ENCODE peak calls at places on chromosome X, in seven cellular contexts. One of them, this sample, is unnamed.

GRCh38 chrX:134396174-134396573 is 63.8 kb upstream of the HPRT1 start:
- DNase-seq in breast epithelium: no peak
- DNase-seq in K562: peak; percentile 12
- DNase-seq in GM23338: peak; percentile 12
- DNase-seq in SK-N-SH: peak; percentile 38
- DNase-seq in HCT116: no peak
- DNase-seq in GM12891: no peak
- DNase-seq in this sample: no peak

GRCh38 chrX:41481264-41482109 is 34.3 kb downstream of the NYX start:
- DNase-seq in breast epithelium: no peak
- DNase-seq in K562: peak; percentile 66
- DNase-seq in GM23338: peak; percentile 67
- DNase-seq in SK-N-SH: peak; percentile 55
- DNase-seq in HCT116: peak; percentile 15
- DNase-seq in GM12891: no peak
- DNase-seq in this sample: no peak

GRCh38 chrX:25344191-25344936 is 328.6 kb upstream of the ARX start:
- DNase-seq in breast epithelium: no peak
- DNase-seq in K562: no peak
- DNase-seq in GM23338: no peak
- DNase-seq in SK-N-SH: no peak
- DNase-seq in HCT116: no peak
- DNase-seq in GM12891: no peak
- DNase-seq in this sample: no peak

GRCh38 chrX:131752493-131753198 is 208.8 kb downstream of the OR13H1 start:
- DNase-seq in breast epithelium: peak; percentile 81
- DNase-seq in K562: no peak
- DNase-seq in GM23338: no peak
- DNase-seq in SK-N-SH: peak; percentile 14
- DNase-seq in HCT116: no peak
- DNase-seq in GM12891: no peak
- DNase-seq in this sample: peak; percentile 89

GRCh38 chrX:119071381-119071780 is 1.4 kb upstream of the CT47C1 start:
- DNase-seq in breast epithelium: no peak
- DNase-seq in K562: no peak
- DNase-seq in GM23338: no peak
- DNase-seq in SK-N-SH: no peak
- DNase-seq in HCT116: no peak
- DNase-seq in GM12891: no peak
- DNase-seq in this sample: no peak

GRCh38 chrX:7927259-7928167 is at the start of gene PNPLA4:
- DNase-seq in breast epithelium: peak; percentile 84
- DNase-seq in K562: peak; percentile 85
- DNase-seq in GM23338: peak; percentile 80
- DNase-seq in SK-N-SH: peak; percentile 81
- DNase-seq in HCT116: peak; percentile 72
- DNase-seq in GM12891: peak; percentile 56
- DNase-seq in this sample: peak; percentile 93

GRCh38 chrX:120741452-120741851 is 111.6 kb upstream of the C1GALT1C1 start:
- DNase-seq in breast epithelium: no peak
- DNase-seq in K562: no peak
- DNase-seq in GM23338: no peak
- DNase-seq in SK-N-SH: no peak
- DNase-seq in HCT116: no peak
- DNase-seq in GM12891: no peak
- DNase-seq in this sample: no peak

GRCh38 chrX:18674417-18674787 is 2.5 kb upstream of the RS1 start:
- DNase-seq in breast epithelium: no peak
- DNase-seq in K562: peak; percentile 23
- DNase-seq in GM23338: peak; percentile 59
- DNase-seq in SK-N-SH: peak; percentile 80
- DNase-seq in HCT116: no peak
- DNase-seq in GM12891: no peak
- DNase-seq in this sample: peak; percentile 25

GRCh38 chrX:118569676-118570075 is 74.1 kb downstream of the DOCK11 start:
- DNase-seq in breast epithelium: no peak
- DNase-seq in K562: no peak
- DNase-seq in GM23338: no peak
- DNase-seq in SK-N-SH: no peak
- DNase-seq in HCT116: no peak
- DNase-seq in GM12891: no peak
- DNase-seq in this sample: no peak

GRCh38 chrX:138775501-138775900 is 64.0 kb upstream of the FGF13 start:
- DNase-seq in breast epithelium: no peak
- DNase-seq in K562: peak; percentile 24
- DNase-seq in GM23338: peak; percentile 37
- DNase-seq in SK-N-SH: peak; percentile 30
- DNase-seq in HCT116: no peak
- DNase-seq in GM12891: no peak
- DNase-seq in this sample: no peak

GRCh38 chrX:145751943-145752342 is 65.7 kb upstream of the SLITRK2 start:
- DNase-seq in breast epithelium: no peak
- DNase-seq in K562: no peak
- DNase-seq in GM23338: no peak
- DNase-seq in SK-N-SH: no peak
- DNase-seq in HCT116: no peak
- DNase-seq in GM12891: no peak
- DNase-seq in this sample: no peak

GRCh38 chrX:9867753-9868152 is 81.5 kb downstream of the SHROOM2 start:
- DNase-seq in breast epithelium: no peak
- DNase-seq in K562: no peak
- DNase-seq in GM23338: no peak
- DNase-seq in SK-N-SH: no peak
- DNase-seq in HCT116: no peak
- DNase-seq in GM12891: no peak
- DNase-seq in this sample: no peak

GRCh38 chrX:85903692-85904471 is 143.5 kb downstream of the CHM start:
- DNase-seq in breast epithelium: no peak
- DNase-seq in K562: no peak
- DNase-seq in GM23338: no peak
- DNase-seq in SK-N-SH: no peak
- DNase-seq in HCT116: no peak
- DNase-seq in GM12891: no peak
- DNase-seq in this sample: no peak

GRCh38 chrX:112851161-112851779 is 10.6 kb upstream of the AMOT start:
- DNase-seq in breast epithelium: no peak
- DNase-seq in K562: no peak
- DNase-seq in GM23338: no peak
- DNase-seq in SK-N-SH: no peak
- DNase-seq in HCT116: no peak
- DNase-seq in GM12891: no peak
- DNase-seq in this sample: no peak

GRCh38 chrX:71870337-71871098 is 40.1 kb upstream of the NHSL2 start:
- DNase-seq in breast epithelium: no peak
- DNase-seq in K562: no peak
- DNase-seq in GM23338: peak; percentile 66
- DNase-seq in SK-N-SH: no peak
- DNase-seq in HCT116: peak; percentile 39
- DNase-seq in GM12891: no peak
- DNase-seq in this sample: no peak

GRCh38 chrX:20171887-20172286 is 30.2 kb upstream of the EIF1AX start:
- DNase-seq in breast epithelium: no peak
- DNase-seq in K562: no peak
- DNase-seq in GM23338: no peak
- DNase-seq in SK-N-SH: no peak
- DNase-seq in HCT116: no peak
- DNase-seq in GM12891: no peak
- DNase-seq in this sample: no peak

DNA sequence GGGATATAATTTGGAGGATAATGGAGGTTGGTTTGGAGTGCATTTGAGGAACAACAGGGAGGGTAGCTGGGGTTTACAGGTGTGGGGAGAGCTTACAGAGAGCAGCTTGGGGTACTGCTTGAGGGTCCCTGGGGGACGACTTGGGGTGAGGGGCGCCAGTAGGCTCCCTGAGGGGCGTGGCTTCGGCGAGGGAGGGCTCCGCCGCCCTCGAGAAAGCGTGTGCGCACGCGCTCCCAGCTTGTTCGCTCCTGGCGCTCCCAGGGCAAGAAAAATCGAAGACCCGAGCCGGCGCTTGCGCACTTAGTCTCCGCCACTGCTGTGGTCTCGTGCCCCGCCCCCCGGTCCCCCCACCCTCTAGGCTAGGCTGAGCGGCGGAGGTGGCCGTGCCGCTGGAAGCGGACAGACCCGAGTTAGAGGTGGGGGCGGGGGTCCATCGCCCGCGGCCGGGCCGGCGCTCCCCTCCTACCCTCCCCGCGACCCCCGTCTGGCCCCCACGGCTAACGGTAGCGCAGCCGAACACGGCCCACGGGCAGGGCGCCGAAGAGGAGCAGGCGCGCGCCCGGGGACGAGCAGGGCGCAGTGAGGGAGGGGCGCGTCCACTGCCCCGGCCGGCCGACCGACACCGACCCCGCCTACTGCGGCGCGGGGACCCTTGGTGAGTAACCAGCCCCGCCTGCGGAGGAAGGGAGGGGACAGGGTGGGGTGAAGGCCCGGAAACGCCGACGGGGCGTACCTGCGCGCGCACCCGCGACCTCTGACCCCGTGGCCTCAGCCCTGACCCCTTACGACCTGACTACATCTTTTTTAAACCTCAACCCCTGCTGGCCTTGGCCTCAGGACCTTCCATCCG is 5.4 kb upstream of the CCDC120 start:
- DNase-seq in breast epithelium: no peak
- DNase-seq in K562: peak; percentile 78
- DNase-seq in GM23338: peak; percentile 85
- DNase-seq in SK-N-SH: peak; percentile 90
- DNase-seq in HCT116: no peak
- DNase-seq in GM12891: peak; percentile 59
- DNase-seq in this sample: peak; percentile 69
- TF ChIP-seq POLR2AphosphoS5 in breast epithelium: no peak
- TF ChIP-seq POLR2AphosphoS5 in K562: no peak
- TF ChIP-seq POLR2AphosphoS5 in GM23338: peak; percentile 44
- TF ChIP-seq POLR2AphosphoS5 in SK-N-SH: no peak
- TF ChIP-seq POLR2AphosphoS5 in HCT116: no peak
- TF ChIP-seq POLR2AphosphoS5 in GM12891: no peak
- TF ChIP-seq POLR2AphosphoS5 in this sample: no peak

DNA sequence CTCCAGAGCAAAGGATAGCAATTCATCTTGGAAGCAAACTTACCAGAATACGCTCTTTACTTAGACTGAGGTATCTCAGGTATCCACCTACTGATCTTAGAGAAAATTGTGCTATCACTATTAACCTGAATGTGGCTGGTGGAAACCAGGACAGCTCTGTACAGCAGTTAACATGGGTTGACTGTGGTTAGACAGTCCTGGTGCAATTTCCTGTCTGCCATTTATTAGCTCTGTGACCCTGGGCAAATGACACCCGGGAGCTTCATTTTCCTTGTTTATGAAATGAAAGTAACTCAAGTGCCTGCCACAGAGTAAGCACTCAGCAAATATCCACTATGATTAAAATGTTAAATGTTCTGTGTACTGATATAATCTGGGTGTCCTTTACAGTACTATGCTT is 60.0 kb downstream of the SMC1A start:
- DNase-seq in breast epithelium: no peak
- DNase-seq in K562: no peak
- DNase-seq in GM23338: no peak
- DNase-seq in SK-N-SH: no peak
- DNase-seq in HCT116: no peak
- DNase-seq in GM12891: no peak
- DNase-seq in this sample: no peak
- TF ChIP-seq POLR2AphosphoS5 in breast epithelium: no peak
- TF ChIP-seq POLR2AphosphoS5 in K562: no peak
- TF ChIP-seq POLR2AphosphoS5 in GM23338: no peak
- TF ChIP-seq POLR2AphosphoS5 in SK-N-SH: no peak
- TF ChIP-seq POLR2AphosphoS5 in HCT116: no peak
- TF ChIP-seq POLR2AphosphoS5 in GM12891: no peak
- TF ChIP-seq POLR2AphosphoS5 in this sample: no peak

GRCh38 chrX:100731441-100732281 is at the start of gene SYTL4:
- DNase-seq in breast epithelium: no peak
- DNase-seq in K562: peak; percentile 43
- DNase-seq in GM23338: peak; percentile 60
- DNase-seq in SK-N-SH: peak; percentile 60
- DNase-seq in HCT116: peak; percentile 7
- DNase-seq in GM12891: peak; percentile 12
- DNase-seq in this sample: peak; percentile 42
- TF ChIP-seq POLR2AphosphoS5 in breast epithelium: no peak
- TF ChIP-seq POLR2AphosphoS5 in K562: no peak
- TF ChIP-seq POLR2AphosphoS5 in GM23338: no peak
- TF ChIP-seq POLR2AphosphoS5 in SK-N-SH: no peak
- TF ChIP-seq POLR2AphosphoS5 in HCT116: no peak
- TF ChIP-seq POLR2AphosphoS5 in GM12891: no peak
- TF ChIP-seq POLR2AphosphoS5 in this sample: peak; percentile 7

DNA sequence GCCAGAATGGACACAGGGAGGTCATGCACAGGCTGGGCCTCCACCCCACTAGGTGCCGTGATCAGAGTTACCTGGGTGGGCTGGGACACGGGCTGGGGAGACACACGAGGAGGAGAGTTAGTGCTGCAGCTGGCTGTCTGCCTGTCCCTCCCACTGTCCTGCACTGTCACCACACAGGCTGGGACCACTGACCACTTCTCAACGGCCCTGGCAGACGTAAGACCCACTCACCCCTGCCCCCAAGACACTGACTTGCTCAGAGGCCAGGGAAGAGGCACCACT is 10.9 kb upstream of the RENBP start:
- DNase-seq in breast epithelium: no peak
- DNase-seq in K562: no peak
- DNase-seq in GM23338: no peak
- DNase-seq in SK-N-SH: no peak
- DNase-seq in HCT116: no peak
- DNase-seq in GM12891: no peak
- DNase-seq in this sample: no peak
- TF ChIP-seq POLR2AphosphoS5 in breast epithelium: no peak
- TF ChIP-seq POLR2AphosphoS5 in K562: no peak
- TF ChIP-seq POLR2AphosphoS5 in GM23338: no peak
- TF ChIP-seq POLR2AphosphoS5 in SK-N-SH: no peak
- TF ChIP-seq POLR2AphosphoS5 in HCT116: no peak
- TF ChIP-seq POLR2AphosphoS5 in GM12891: no peak
- TF ChIP-seq POLR2AphosphoS5 in this sample: no peak

This sample was measured in transverse colon.